ENCODE peak calls at places on chromosomes 7 and 10, in six cellular contexts. One of them, this sample, is unnamed.

GRCh38 chr7:68684246-68684850 is 913.9 kb upstream of the AUTS2 start:
- DNase-seq in osteoblast: no peak
- DNase-seq in CD8-positive, alpha-beta T cell: no peak
- DNase-seq in fibroblast of lung: no peak
- DNase-seq in AG04450: no peak
- DNase-seq in psoas muscle: no peak
- DNase-seq in this sample: no peak

GRCh38 chr10:37684765-37685164 is 172.6 kb downstream of the ZNF248 start:
- DNase-seq in psoas muscle: no peak
- DNase-seq in CD8-positive, alpha-beta T cell: no peak
- DNase-seq in AG04450: no peak
- DNase-seq in osteoblast: no peak
- DNase-seq in fibroblast of lung: no peak
- DNase-seq in this sample: no peak

GRCh38 chr10:127945335-127945734 is 38.4 kb downstream of the PTPRE start:
- DNase-seq in CD8-positive, alpha-beta T cell: no peak
- DNase-seq in psoas muscle: no peak
- DNase-seq in AG04450: no peak
- DNase-seq in fibroblast of lung: peak; percentile 14
- DNase-seq in osteoblast: no peak
- DNase-seq in this sample: peak; percentile 79

GRCh38 chr7:98223351-98223897 is 12.2 kb downstream of the BHLHA15 start:
- DNase-seq in CD8-positive, alpha-beta T cell: no peak
- DNase-seq in osteoblast: peak; percentile 87
- DNase-seq in fibroblast of lung: no peak
- DNase-seq in psoas muscle: no peak
- DNase-seq in AG04450: no peak
- DNase-seq in this sample: no peak

GRCh38 chr10:27100800-27101347 is 580 bp upstream of the ANKRD26 start:
- DNase-seq in AG04450: no peak
- DNase-seq in osteoblast: peak; percentile 56
- DNase-seq in psoas muscle: no peak
- DNase-seq in fibroblast of lung: no peak
- DNase-seq in CD8-positive, alpha-beta T cell: peak; percentile 69
- DNase-seq in this sample: no peak

GRCh38 chr7:83413425-83413824 is 235.5 kb downstream of the SEMA3E start:
- DNase-seq in CD8-positive, alpha-beta T cell: no peak
- DNase-seq in osteoblast: no peak
- DNase-seq in fibroblast of lung: peak; percentile 71
- DNase-seq in psoas muscle: no peak
- DNase-seq in AG04450: no peak
- DNase-seq in this sample: no peak

GRCh38 chr7:140512317-140513000 is 33.2 kb upstream of the MKRN1 start:
- DNase-seq in CD8-positive, alpha-beta T cell: no peak
- DNase-seq in osteoblast: no peak
- DNase-seq in fibroblast of lung: no peak
- DNase-seq in psoas muscle: no peak
- DNase-seq in AG04450: no peak
- DNase-seq in this sample: no peak

GRCh38 chr10:60963441-60964256 is 19.7 kb upstream of the RHOBTB1 start:
- DNase-seq in osteoblast: no peak
- DNase-seq in fibroblast of lung: peak; percentile 39
- DNase-seq in AG04450: no peak
- DNase-seq in CD8-positive, alpha-beta T cell: no peak
- DNase-seq in psoas muscle: no peak
- DNase-seq in this sample: no peak

GRCh38 chr10:102291221-102291905 is 46.0 kb downstream of the GBF1 start:
- DNase-seq in fibroblast of lung: no peak
- DNase-seq in CD8-positive, alpha-beta T cell: no peak
- DNase-seq in AG04450: no peak
- DNase-seq in psoas muscle: no peak
- DNase-seq in osteoblast: no peak
- DNase-seq in this sample: no peak

GRCh38 chr7:157527686-157528085 is 190.9 kb downstream of the DNAJB6 start:
- DNase-seq in psoas muscle: peak; percentile 35
- DNase-seq in CD8-positive, alpha-beta T cell: no peak
- DNase-seq in fibroblast of lung: no peak
- DNase-seq in osteoblast: no peak
- DNase-seq in AG04450: no peak
- DNase-seq in this sample: no peak

GRCh38 chr10:112299456-112299855 is 16.3 kb downstream of the TECTB start:
- DNase-seq in psoas muscle: no peak
- DNase-seq in osteoblast: no peak
- DNase-seq in fibroblast of lung: no peak
- DNase-seq in CD8-positive, alpha-beta T cell: no peak
- DNase-seq in AG04450: no peak
- DNase-seq in this sample: no peak

GRCh38 chr7:36301914-36302771 is 87.5 kb upstream of the ANLN start:
- DNase-seq in fibroblast of lung: no peak
- DNase-seq in CD8-positive, alpha-beta T cell: no peak
- DNase-seq in psoas muscle: no peak
- DNase-seq in osteoblast: peak; percentile 72
- DNase-seq in AG04450: no peak
- DNase-seq in this sample: no peak
- H3K27ac ChIP-seq in fibroblast of lung: no peak overlapping the region
- H3K27ac ChIP-seq in CD8-positive, alpha-beta T cell: no peak overlapping the region
- H3K27ac ChIP-seq in psoas muscle: peak overlapping the region; percentile 84
- H3K27ac ChIP-seq in osteoblast: no peak overlapping the region
- H3K27ac ChIP-seq in AG04450: peak overlapping the region; percentile 11
- H3K27ac ChIP-seq in this sample: no peak overlapping the region

DNA sequence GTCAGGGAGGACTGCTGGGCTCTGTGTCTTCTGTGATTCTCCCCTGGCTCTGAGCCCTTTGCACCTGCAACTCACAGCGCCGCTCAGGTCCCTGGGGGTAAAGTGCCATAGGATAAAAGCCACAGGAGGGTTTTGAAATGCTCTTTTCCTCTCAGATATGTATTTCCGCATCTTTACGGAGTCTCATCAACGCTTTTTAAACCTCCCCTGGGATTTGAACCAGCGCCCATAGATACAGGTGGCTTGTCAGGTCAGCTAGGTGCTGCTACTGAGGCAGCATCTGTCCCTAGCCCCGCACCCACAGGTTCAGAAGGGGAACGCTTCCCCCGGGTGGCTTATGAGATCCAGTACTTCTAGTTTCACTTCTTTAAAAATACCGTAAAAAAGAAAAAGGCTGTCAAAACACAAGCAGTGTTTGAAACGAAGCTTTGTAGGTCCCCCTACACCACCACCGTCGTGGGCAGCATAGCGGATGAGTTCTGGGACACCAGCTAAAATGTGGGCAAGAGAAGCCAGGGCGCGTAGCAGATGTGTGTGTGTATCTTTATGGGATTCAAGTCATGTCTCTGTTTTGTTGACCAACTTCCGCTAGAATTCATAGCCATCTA is 173.5 kb downstream of the CUX1 start:
- DNase-seq in fibroblast of lung: no peak
- DNase-seq in AG04450: no peak
- DNase-seq in psoas muscle: no peak
- DNase-seq in CD8-positive, alpha-beta T cell: no peak
- DNase-seq in osteoblast: no peak
- DNase-seq in this sample: no peak
- TF ChIP-seq CTCF in fibroblast of lung: no peak
- TF ChIP-seq CTCF in AG04450: no peak
- TF ChIP-seq CTCF in psoas muscle: no peak
- TF ChIP-seq CTCF in CD8-positive, alpha-beta T cell: no peak
- TF ChIP-seq CTCF in osteoblast: no peak
- TF ChIP-seq CTCF in this sample: no peak

DNA sequence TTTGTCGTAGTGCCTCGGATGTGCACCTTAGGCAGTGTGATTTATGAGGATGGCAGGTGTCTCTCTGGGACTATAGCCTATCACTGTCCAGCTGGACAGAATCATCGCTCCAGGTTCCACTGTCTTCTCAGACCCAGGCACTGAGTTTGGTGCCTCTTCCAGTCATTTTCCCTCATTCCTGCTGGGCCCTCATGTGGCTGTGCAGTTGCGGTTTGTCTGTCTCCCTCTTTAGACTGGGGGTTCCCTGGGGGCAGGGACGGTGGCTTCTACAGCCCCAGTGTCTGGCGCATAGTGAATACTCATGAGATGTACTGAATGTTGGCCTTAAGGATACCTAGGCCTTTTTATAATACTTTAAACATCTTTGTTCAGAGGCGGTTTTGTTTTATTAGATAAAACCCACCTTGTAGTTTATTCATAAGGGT is 28.9 kb downstream of the CCM2 start:
- DNase-seq in fibroblast of lung: no peak
- DNase-seq in psoas muscle: no peak
- DNase-seq in CD8-positive, alpha-beta T cell: no peak
- DNase-seq in AG04450: no peak
- DNase-seq in osteoblast: no peak
- DNase-seq in this sample: no peak
- H3K4me3 ChIP-seq in fibroblast of lung: no peak overlapping the region
- H3K4me3 ChIP-seq in psoas muscle: peak overlapping the region; percentile 23
- H3K4me3 ChIP-seq in CD8-positive, alpha-beta T cell: peak overlapping the region; percentile 74
- H3K4me3 ChIP-seq in AG04450: no peak overlapping the region
- H3K4me3 ChIP-seq in osteoblast: no peak overlapping the region
- H3K4me3 ChIP-seq in this sample: peak overlapping the region; percentile 64

GRCh38 chr7:13830604-13830915 is 158.9 kb downstream of the ETV1 start:
- DNase-seq in psoas muscle: no peak
- DNase-seq in osteoblast: no peak
- DNase-seq in AG04450: no peak
- DNase-seq in CD8-positive, alpha-beta T cell: no peak
- DNase-seq in fibroblast of lung: peak; percentile 73
- DNase-seq in this sample: no peak

GRCh38 chr7:13835442-13835841 is 154.0 kb downstream of the ETV1 start:
- DNase-seq in CD8-positive, alpha-beta T cell: no peak
- DNase-seq in psoas muscle: no peak
- DNase-seq in AG04450: no peak
- DNase-seq in osteoblast: no peak
- DNase-seq in fibroblast of lung: no peak
- DNase-seq in this sample: no peak

GRCh38 chr7:13832346-13832745 is 157.1 kb downstream of the ETV1 start:
- DNase-seq in CD8-positive, alpha-beta T cell: no peak
- DNase-seq in AG04450: no peak
- DNase-seq in fibroblast of lung: no peak
- DNase-seq in psoas muscle: no peak
- DNase-seq in osteoblast: no peak
- DNase-seq in this sample: no peak

GRCh38 chr7:13834328-13834761 is 155.1 kb downstream of the ETV1 start:
- DNase-seq in CD8-positive, alpha-beta T cell: no peak
- DNase-seq in AG04450: no peak
- DNase-seq in osteoblast: no peak
- DNase-seq in psoas muscle: no peak
- DNase-seq in fibroblast of lung: no peak
- DNase-seq in this sample: no peak

GRCh38 chr7:13833872-13834271 is 155.6 kb downstream of the ETV1 start:
- DNase-seq in osteoblast: no peak
- DNase-seq in CD8-positive, alpha-beta T cell: no peak
- DNase-seq in psoas muscle: no peak
- DNase-seq in AG04450: no peak
- DNase-seq in fibroblast of lung: no peak
- DNase-seq in this sample: no peak
- H3K27ac ChIP-seq in osteoblast: no peak overlapping the region
- H3K27ac ChIP-seq in CD8-positive, alpha-beta T cell: no peak overlapping the region
- H3K27ac ChIP-seq in psoas muscle: no peak overlapping the region
- H3K27ac ChIP-seq in AG04450: no peak overlapping the region
- H3K27ac ChIP-seq in fibroblast of lung: no peak overlapping the region
- H3K27ac ChIP-seq in this sample: no peak overlapping the region

GRCh38 chr10:87817873-87818504 is at the start of gene ATAD1:
- DNase-seq in psoas muscle: peak; percentile 91
- DNase-seq in osteoblast: peak; percentile 90
- DNase-seq in AG04450: peak; percentile 44
- DNase-seq in fibroblast of lung: peak; percentile 82
- DNase-seq in CD8-positive, alpha-beta T cell: peak; percentile 91
- DNase-seq in this sample: peak; percentile 91
- TF ChIP-seq CTCF in psoas muscle: no peak
- TF ChIP-seq CTCF in osteoblast: peak; percentile 13
- TF ChIP-seq CTCF in AG04450: peak; percentile 34
- TF ChIP-seq CTCF in fibroblast of lung: peak; percentile 36
- TF ChIP-seq CTCF in CD8-positive, alpha-beta T cell: peak; percentile 20
- TF ChIP-seq CTCF in this sample: no peak

GRCh38 chr10:70671619-70672164 is 614 bp upstream of the ADAMTS14 start:
- DNase-seq in psoas muscle: no peak
- DNase-seq in osteoblast: peak; percentile 72
- DNase-seq in fibroblast of lung: no peak
- DNase-seq in AG04450: no peak
- DNase-seq in CD8-positive, alpha-beta T cell: no peak
- DNase-seq in this sample: no peak
- H3K4me3 ChIP-seq in psoas muscle: peak overlapping the region; percentile 47
- H3K4me3 ChIP-seq in osteoblast: peak overlapping the region; percentile 68
- H3K4me3 ChIP-seq in fibroblast of lung: peak overlapping the region; percentile 54
- H3K4me3 ChIP-seq in AG04450: peak overlapping the region; percentile 64
- H3K4me3 ChIP-seq in CD8-positive, alpha-beta T cell: no peak overlapping the region
- H3K4me3 ChIP-seq in this sample: peak overlapping the region; percentile 21

GRCh38 chr7:148395292-148395691 is 195.3 kb upstream of the C7orf33 start:
- DNase-seq in CD8-positive, alpha-beta T cell: no peak
- DNase-seq in osteoblast: peak; percentile 66
- DNase-seq in psoas muscle: no peak
- DNase-seq in AG04450: no peak
- DNase-seq in fibroblast of lung: no peak
- DNase-seq in this sample: no peak

GRCh38 chr7:148397555-148397954 is 193.0 kb upstream of the C7orf33 start:
- DNase-seq in CD8-positive, alpha-beta T cell: no peak
- DNase-seq in AG04450: no peak
- DNase-seq in osteoblast: no peak
- DNase-seq in fibroblast of lung: no peak
- DNase-seq in psoas muscle: no peak
- DNase-seq in this sample: no peak

GRCh38 chr7:148394582-148394981 is 196.0 kb upstream of the C7orf33 start:
- DNase-seq in AG04450: no peak
- DNase-seq in psoas muscle: no peak
- DNase-seq in fibroblast of lung: no peak
- DNase-seq in osteoblast: no peak
- DNase-seq in CD8-positive, alpha-beta T cell: no peak
- DNase-seq in this sample: no peak

GRCh38 chr7:148397056-148397455 is 193.5 kb upstream of the C7orf33 start:
- DNase-seq in osteoblast: no peak
- DNase-seq in psoas muscle: no peak
- DNase-seq in fibroblast of lung: no peak
- DNase-seq in CD8-positive, alpha-beta T cell: no peak
- DNase-seq in AG04450: no peak
- DNase-seq in this sample: no peak

DNA sequence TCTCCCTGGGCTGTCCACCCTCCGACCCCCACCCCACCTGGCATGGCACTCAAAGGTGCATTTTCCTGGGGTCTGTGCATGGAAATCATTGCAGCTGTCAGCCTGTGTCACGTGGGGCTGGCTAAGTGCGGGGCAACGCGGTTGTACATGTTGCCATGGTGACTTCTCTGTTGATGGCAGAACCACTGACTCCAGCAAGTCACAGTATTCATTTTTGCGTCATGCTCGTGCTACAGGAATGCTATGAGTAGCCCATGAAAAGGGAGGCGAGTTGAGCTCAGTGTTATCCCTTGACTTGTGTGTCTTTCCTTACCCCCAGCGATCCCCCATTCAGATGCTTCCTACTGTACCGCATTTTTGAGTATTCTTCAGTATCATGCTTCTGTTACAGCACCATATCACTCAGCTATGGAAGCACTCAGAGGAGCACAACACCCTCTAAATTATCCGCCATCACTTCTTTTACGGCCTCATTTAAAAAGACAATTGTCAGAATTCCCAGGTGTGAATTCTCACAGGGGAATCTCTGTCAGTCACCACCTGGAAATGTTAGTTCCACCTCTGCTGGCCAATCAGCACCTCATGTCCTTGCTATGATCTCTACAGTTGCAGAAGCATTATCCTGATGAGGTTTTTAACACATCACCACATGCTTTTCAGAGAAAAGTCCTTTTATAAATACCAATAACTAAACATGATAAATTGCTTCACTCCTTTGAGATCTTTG is 194.4 kb upstream of the C7orf33 start:
- DNase-seq in psoas muscle: no peak
- DNase-seq in osteoblast: no peak
- DNase-seq in CD8-positive, alpha-beta T cell: no peak
- DNase-seq in AG04450: no peak
- DNase-seq in fibroblast of lung: no peak
- DNase-seq in this sample: no peak
- H3K27ac ChIP-seq in psoas muscle: no peak overlapping the region
- H3K27ac ChIP-seq in osteoblast: no peak overlapping the region
- H3K27ac ChIP-seq in CD8-positive, alpha-beta T cell: no peak overlapping the region
- H3K27ac ChIP-seq in AG04450: no peak overlapping the region
- H3K27ac ChIP-seq in fibroblast of lung: no peak overlapping the region
- H3K27ac ChIP-seq in this sample: no peak overlapping the region